ENCODE peak calls at places on chromosomes 13 and 19, in six cellular contexts. M is GM12892, E is H1, W is GM12878, N is K562, K is HepG2. S is an unnamed sample.

GRCh38 chr13:110758195-110758594 is 44.7 kb downstream of the ING1 start:
- DNase-seq in M (no peak), E (no peak), W (no peak), N (no peak), K (no peak), S (no peak)

GRCh38 chr13:109297628-109298027 is 488.8 kb downstream of the IRS2 start:
- DNase-seq in M (no peak), E (no peak), W (no peak), N (no peak), K (no peak), S (no peak)

GRCh38 chr19:30407310-30407709 is 35.1 kb downstream of the ZNF536 start:
- DNase-seq in M (no peak), E (peak; percentile 24), W (no peak), N (no peak), K (no peak), S (no peak)

GRCh38 chr13:112773601-112774447 is 84.0 kb downstream of the ATP11A start:
- DNase-seq in M (no peak), E (no peak), W (no peak), N (no peak), K (no peak), S (no peak)

GRCh38 chr13:35876601-35877000 is 254.6 kb downstream of the DCLK1 start:
- DNase-seq in M (no peak), E (no peak), W (no peak), N (no peak), K (no peak), S (no peak)

GRCh38 chr13:21020176-21020575 is 41.2 kb downstream of the LATS2 start:
- DNase-seq in M (no peak), E (no peak), W (no peak), N (no peak), K (no peak), S (no peak)

GRCh38 chr19:10516671-10517286 is 468 bp downstream of the S1PR5 start:
- DNase-seq in M (no peak), E (no peak), W (no peak), N (no peak), K (no peak), S (no peak)

GRCh38 chr19:30361721-30362120 is 10.5 kb upstream of the ZNF536 start:
- DNase-seq in M (no peak), E (no peak), W (no peak), N (no peak), K (peak; percentile 61), S (no peak)

GRCh38 chr19:53365899-53366493 is 491 bp downstream of the ZNF525 start:
- DNase-seq in M (no peak), E (no peak), W (no peak), N (peak; percentile 15), K (peak; percentile 24), S (no peak)

GRCh38 chr13:29543230-29544215 is 52.0 kb downstream of the SLC7A1 start:
- DNase-seq in M (peak; percentile 68), E (no peak), W (peak; percentile 44), N (peak; percentile 24), K (peak; percentile 12), S (peak; percentile 72)

GRCh38 chr13:67148219-67148583 is 81.9 kb downstream of the PCDH9 start:
- DNase-seq in M (no peak), E (no peak), W (no peak), N (no peak), K (no peak), S (no peak)

GRCh38 chr13:107210216-107211010 is 642.5 kb upstream of the ARGLU1 start:
- DNase-seq in M (no peak), E (no peak), W (no peak), N (no peak), K (no peak), S (no peak)
- TF ChIP-seq TAF1 in M (no peak), E (no peak), W (no peak), N (no peak), K (no peak), S (no peak)

DNA sequence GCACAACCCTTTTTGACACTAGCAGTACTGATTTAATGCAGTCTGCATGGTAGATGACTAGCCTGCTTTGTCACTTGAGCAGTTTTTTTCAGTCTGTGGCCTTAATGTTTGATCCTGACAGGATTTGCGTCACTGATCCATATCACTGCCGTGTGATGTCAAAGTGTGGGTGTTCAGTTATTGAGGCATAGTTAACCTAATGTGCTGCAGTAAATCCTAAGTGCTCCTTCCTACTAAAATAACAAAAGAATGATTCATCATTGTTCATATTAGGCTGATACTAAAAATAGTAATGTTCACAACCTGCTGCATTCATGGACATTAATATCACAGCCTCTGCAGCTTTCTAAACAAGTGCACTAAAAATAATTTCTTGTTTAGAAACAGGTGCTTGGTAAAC is 121.9 kb upstream of the MLNR start:
- DNase-seq in M (no peak), E (no peak), W (no peak), N (peak; percentile 30), K (no peak), S (no peak)
- TF ChIP-seq POLR2AphosphoS5 in M (no peak), E (no peak), W (no peak), N (no peak), K (no peak), S (no peak)

DNA sequence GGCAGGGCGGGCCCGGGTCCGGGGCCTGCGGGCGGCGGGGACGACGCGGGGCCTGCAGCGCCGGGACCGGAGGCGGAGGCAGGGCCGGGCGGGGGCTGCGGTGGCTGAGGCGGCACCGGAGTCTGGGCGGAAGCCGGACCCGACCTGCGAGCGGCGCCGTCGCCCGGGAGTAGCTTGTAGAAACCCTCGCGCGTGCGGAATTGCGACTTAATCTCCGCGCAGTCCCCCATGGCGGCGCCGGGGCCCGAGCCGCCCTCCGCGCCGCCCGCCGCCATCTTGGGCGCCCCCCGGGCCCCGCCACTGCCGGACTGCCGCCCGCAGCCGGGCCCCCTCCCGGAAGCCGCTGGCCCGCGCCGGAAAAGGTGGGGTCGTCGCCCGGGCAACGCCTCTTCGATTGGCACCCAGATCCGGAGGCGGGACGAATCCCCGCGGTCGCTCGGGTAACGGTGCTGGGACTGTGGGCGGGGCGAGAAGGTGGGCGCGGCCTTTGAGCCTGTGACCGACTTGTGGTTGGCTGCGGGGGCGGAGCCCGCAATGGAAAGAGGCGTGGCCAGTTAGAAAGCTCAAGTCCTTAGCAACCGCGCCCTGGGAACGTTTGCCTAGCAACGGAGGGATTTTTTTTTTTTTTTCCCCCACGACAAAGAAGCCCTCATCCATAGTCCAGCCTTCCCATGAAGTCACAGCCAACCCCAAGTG is at the start of gene DMWD:
- DNase-seq in M (peak; percentile 96), E (peak; percentile 100), W (peak; percentile 81), N (peak; percentile 100), K (peak; percentile 96), S (peak; percentile 97)
- TF ChIP-seq POLR2A in M (peak; percentile 83), E (peak; percentile 80), W (peak; percentile 80), N (peak; percentile 60), K (peak; percentile 64), S (peak; percentile 72)

GRCh38 chr13:57632276-57633140 is 964 bp downstream of the PCDH17 start:
- DNase-seq in M (no peak), E (peak; percentile 72), W (no peak), N (no peak), K (no peak), S (no peak)

GRCh38 chr13:57629391-57629804 is 2.1 kb upstream of the PCDH17 start:
- DNase-seq in M (no peak), E (no peak), W (no peak), N (no peak), K (no peak), S (no peak)

GRCh38 chr13:57629821-57630235 is 1.7 kb upstream of the PCDH17 start:
- DNase-seq in M (no peak), E (peak; percentile 97), W (no peak), N (no peak), K (no peak), S (no peak)

GRCh38 chr13:57631607-57632275 is at the start of gene PCDH17:
- DNase-seq in M (no peak), E (peak; percentile 76), W (no peak), N (no peak), K (no peak), S (no peak)

DNA sequence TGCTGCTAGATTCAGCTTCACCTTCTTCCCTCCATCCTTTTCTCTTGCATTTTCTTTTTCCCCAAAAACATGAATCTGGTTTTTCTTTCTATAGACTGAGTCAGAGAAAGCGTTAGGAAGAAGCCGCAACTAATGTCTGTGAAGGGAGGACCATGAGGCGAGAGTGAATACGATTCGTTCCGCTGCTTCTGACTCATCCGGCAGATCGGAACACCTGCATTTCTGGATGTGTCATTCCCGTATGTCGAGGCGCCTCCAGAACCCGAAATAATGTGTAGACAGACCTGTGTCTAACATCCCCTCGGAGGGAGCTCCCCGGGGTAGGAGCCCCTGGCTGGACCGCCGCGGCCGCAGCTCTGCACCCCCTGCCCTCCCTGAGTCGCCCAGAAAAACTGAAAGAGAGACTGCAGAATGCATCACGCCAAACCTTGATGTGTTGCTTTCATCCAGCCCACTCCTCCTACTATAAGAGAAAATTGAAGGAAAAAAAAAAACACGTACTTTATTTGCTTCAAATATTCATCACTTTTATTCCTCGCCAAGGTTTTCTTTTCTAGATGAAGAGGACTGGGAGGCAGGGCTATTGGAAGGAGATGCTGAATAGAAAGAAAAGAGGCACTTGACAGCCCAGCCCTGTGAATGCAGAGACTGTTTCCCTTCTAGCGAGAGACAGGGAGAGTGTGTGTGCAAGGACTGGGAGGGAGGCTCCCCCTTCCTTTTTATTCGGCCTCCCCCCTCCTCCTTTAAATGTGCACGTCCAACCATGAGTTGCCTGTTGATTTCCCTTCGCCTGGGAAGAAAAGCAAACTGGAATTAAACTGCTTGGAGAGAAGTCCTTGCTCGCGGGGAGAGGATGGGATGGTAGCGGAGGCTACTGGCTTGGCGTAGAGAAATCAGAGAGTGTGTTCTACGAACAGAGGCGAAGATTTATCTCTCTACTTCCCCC is 610 bp upstream of the PCDH17 start:
- DNase-seq in M (no peak), E (peak; percentile 49), W (no peak), N (no peak), K (no peak), S (no peak)
- TF ChIP-seq TAF1 in M (no peak), E (no peak), W (no peak), N (no peak), K (no peak), S (no peak)

S was measured in GM12891.